ENCODE peak calls at places on chromosome 7, in four cellular contexts. B is CD4-positive, alpha-beta memory T cell; K is lung; H is lower lobe of right lung. F is an unnamed sample.

GRCh38 chr7:36736827-36737211 is 12.5 kb upstream of the AOAH start:
- DNase-seq in H (peak; percentile 51), B (no peak), K (no peak), F (no peak)

GRCh38 chr7:19405546-19405945 is 260.3 kb upstream of the FERD3L start:
- DNase-seq in B (no peak), H (no peak), K (no peak), F (no peak)

GRCh38 chr7:127758105-127758504 is 106.1 kb downstream of the SND1 start:
- DNase-seq in B (no peak), K (no peak), H (no peak), F (no peak)

GRCh38 chr7:47379629-47380324 is 202.1 kb downstream of the TNS3 start:
- DNase-seq in K (peak; percentile 74), B (no peak), H (peak; percentile 77), F (peak; percentile 82)

GRCh38 chr7:148058092-148058491 is 532.5 kb upstream of the C7orf33 start:
- DNase-seq in H (no peak), B (no peak), K (no peak), F (no peak)

GRCh38 chr7:134945711-134946110 is 40.6 kb upstream of the AGBL3 start:
- DNase-seq in B (no peak), K (no peak), H (no peak), F (no peak)

GRCh38 chr7:47786557-47787248 is 161.6 kb downstream of the PKD1L1 start:
- DNase-seq in K (peak; percentile 58), H (no peak), B (no peak), F (peak; percentile 85)

GRCh38 chr7:90345548-90346319 is 782 bp upstream of the GTPBP10 start:
- DNase-seq in B (peak; percentile 8), K (no peak), H (no peak), F (no peak)

GRCh38 chr7:140621326-140622035 is 19.1 kb downstream of the DENND2A start:
- DNase-seq in H (no peak), B (no peak), K (no peak), F (no peak)

GRCh38 chr7:128353189-128353588 is 8.3 kb downstream of the PRRT4 start:
- DNase-seq in H (no peak), K (no peak), B (no peak), F (no peak)

GRCh38 chr7:71389976-71390375 is 258.0 kb downstream of the GALNT17 start:
- DNase-seq in B (no peak), K (no peak), H (no peak), F (no peak)

GRCh38 chr7:127874951-127875608 is 156.2 kb downstream of the LRRC4 start:
- DNase-seq in K (no peak), B (no peak), H (no peak), F (no peak)

GRCh38 chr7:70393956-70394355 is 738.0 kb upstream of the GALNT17 start:
- DNase-seq in K (no peak), B (no peak), H (no peak), F (no peak)

GRCh38 chr7:149495785-149496641 is 1.6 kb downstream of the ZNF746 start:
- DNase-seq in B (no peak), K (peak; percentile 69), H (peak; percentile 71), F (peak; percentile 89)

GRCh38 chr7:48617988-48618387 is 306.4 kb upstream of the CDC14C start:
- DNase-seq in H (no peak), K (no peak), B (no peak), F (no peak)

GRCh38 chr7:145378197-145378596 is 542.3 kb upstream of the TPK1 start:
- DNase-seq in H (no peak), B (no peak), K (no peak), F (no peak)
- H3K9me3 ChIP-seq in H (no peaks in the 10 kb centered on the region), B (no peaks in the 10 kb centered on the region), K (no peaks in the 10 kb centered on the region), F (no peaks in the 10 kb centered on the region)

GRCh38 chr7:104978460-104978859 is 35.5 kb upstream of the KMT2E start:
- DNase-seq in B (no peak), K (no peak), H (no peak), F (no peak)
- H3K27ac ChIP-seq in B (no peak overlapping the region), K (no peak overlapping the region), H (peak overlapping the region; percentile 79), F (no peak overlapping the region)

DNA sequence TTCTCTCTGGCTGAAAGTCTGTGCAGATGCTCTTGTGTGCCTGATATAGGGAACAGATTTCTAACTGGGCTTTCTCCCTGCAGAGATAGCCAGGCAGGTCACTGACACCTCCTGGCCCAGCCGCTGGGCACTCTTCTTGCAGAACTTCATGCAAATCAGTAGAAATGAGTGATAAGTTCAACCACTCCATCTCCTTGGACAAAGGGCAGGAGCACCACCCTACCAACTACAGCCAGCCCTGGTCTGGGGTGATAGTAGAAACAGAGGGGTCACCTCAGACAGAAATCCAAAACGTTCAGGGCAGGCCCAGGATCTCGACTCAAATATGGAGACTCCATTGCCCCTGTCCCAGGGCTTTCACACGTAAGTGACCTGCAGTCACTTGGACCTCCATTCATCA is 917.8 kb upstream of the ZNF722 start:
- DNase-seq in K (peak; percentile 9), B (no peak), H (no peak), F (no peak)
- H3K9me3 ChIP-seq in K (peaks cover 7% of the 10 kb centered on the region), B (peaks cover 3% of the 10 kb centered on the region), H (peaks cover 36% of the 10 kb centered on the region), F (peaks cover 1% of the 10 kb centered on the region)

GRCh38 chr7:73351447-73352167 is 23.6 kb downstream of the FKBP6 start:
- DNase-seq in K (no peak), B (no peak), H (no peak), F (no peak)
- H3K27ac ChIP-seq in K (no peak overlapping the region), B (no peak overlapping the region), H (no peak overlapping the region), F (no peak overlapping the region)

GRCh38 chr7:138431517-138431916 is 28.5 kb upstream of the TRIM24 start:
- DNase-seq in K (no peak), H (no peak), B (no peak), F (no peak)
- H3K9me3 ChIP-seq in K (peaks cover 11% of the 10 kb centered on the region), H (peaks cover 35% of the 10 kb centered on the region), B (peaks cover 13% of the 10 kb centered on the region), F (peaks cover 16% of the 10 kb centered on the region)

GRCh38 chr7:30841025-30841735 is 70.0 kb downstream of the MINDY4 start:
- DNase-seq in B (no peak), H (no peak), K (no peak), F (no peak)

GRCh38 chr7:30843741-30844482 is 67.7 kb upstream of the AQP1 start:
- DNase-seq in K (no peak), H (no peak), B (no peak), F (no peak)

GRCh38 chr7:30842542-30843451 is 68.9 kb upstream of the AQP1 start:
- DNase-seq in H (peak; percentile 72), K (peak; percentile 67), B (no peak), F (no peak)

GRCh38 chr7:30840176-30841024 is 69.2 kb downstream of the MINDY4 start:
- DNase-seq in K (no peak), H (no peak), B (no peak), F (peak; percentile 12)

DNA sequence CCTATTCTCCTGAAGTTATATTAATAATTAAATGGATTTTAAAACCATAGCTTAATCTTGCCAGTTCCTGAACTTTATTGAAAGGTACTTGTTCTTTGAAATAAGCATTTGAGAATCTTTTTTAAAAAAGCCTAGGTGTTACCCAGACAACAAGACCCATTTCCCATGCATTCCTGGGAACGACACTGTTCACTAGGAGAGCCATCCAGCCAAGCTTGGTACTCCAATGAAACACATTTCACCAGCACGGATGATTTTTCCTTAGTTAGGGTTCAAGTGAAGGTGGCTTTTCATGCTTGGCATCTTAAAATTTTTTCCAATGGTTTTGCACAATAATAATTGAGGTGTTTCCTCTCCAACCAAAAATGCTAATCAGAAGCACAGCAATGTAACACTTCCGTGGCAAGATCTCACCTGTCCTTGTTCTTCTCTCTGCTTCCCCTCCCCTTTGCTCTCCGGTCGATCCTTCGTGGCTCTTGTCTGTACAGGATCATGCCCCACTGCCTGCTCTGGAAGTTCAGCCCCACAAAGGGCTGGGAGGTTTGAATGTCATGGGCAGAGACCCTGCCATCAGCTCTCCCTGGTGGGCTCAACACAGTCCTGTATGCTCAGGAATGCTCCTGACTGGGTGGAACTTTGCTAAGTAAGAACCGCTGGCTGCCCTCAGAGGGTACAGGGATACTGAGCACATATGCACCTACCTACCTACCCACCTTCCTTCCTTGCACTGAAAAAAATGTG is 69.7 kb upstream of the AQP1 start:
- DNase-seq in K (no peak), B (no peak), H (no peak), F (no peak)
- H3K27ac ChIP-seq in K (peak overlapping the region; percentile 67), B (no peak overlapping the region), H (peak overlapping the region; percentile 76), F (no peak overlapping the region)

DNA sequence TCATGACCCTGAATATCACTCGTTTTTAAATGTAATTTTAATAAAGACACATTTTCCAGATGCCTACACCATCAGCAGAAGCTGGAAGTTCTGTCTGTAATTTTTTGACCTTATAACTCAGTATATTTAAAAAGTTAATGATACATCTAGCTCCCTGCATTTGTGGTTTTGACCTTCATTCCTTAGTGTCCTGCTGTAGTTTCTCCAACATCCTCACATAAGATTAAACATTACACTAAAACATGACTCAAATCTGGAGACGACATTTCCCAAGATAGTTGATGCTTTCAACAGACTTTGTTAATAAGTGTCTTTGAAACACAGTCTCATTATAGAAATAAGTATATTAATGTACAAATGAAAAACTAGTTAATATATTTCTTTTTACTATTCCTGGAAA is 363.1 kb downstream of the POM121L12 start:
- DNase-seq in K (no peak), B (no peak), H (no peak), F (no peak)
- H3K9me3 ChIP-seq in K (no peaks in the 10 kb centered on the region), B (no peaks in the 10 kb centered on the region), H (no peaks in the 10 kb centered on the region), F (no peaks in the 10 kb centered on the region)

F was measured in aorta.